ENCODE peak calls at places on chromosomes 6 and 20, in five cellular contexts. T is mucosa of descending colon, W is adrenal gland, Y is fibroblast of lung, V is suprapubic skin. O is an unnamed sample.

GRCh38 chr6:142005044-142005443 is 127.7 kb upstream of the GJE1 start:
- DNase-seq in T (no peak), W (no peak), Y (no peak), V (no peak), O (no peak)

GRCh38 chr6:140623498-140623897 is 1249.0 kb upstream of the CITED2 start:
- DNase-seq in T (no peak), W (no peak), Y (peak; percentile 92), V (no peak), O (no peak)

GRCh38 chr6:150152891-150153876 is 10.3 kb downstream of the PPP1R14C start:
- DNase-seq in T (no peak), W (no peak), Y (no peak), V (no peak), O (no peak)

GRCh38 chr6:13500264-13500663 is 12.9 kb upstream of the GFOD1 start:
- DNase-seq in T (no peak), W (no peak), Y (no peak), V (no peak), O (no peak)

GRCh38 chr20:41480054-41480770 is 113.6 kb upstream of the EMILIN3 start:
- DNase-seq in T (no peak), W (no peak), Y (no peak), V (no peak), O (no peak)

GRCh38 chr6:142566628-142567396 is 265.0 kb downstream of the ADGRG6 start:
- DNase-seq in T (no peak), W (peak; percentile 63), Y (peak; percentile 63), V (no peak), O (no peak)

GRCh38 chr20:46872315-46873211 is 22.1 kb upstream of the EYA2 start:
- DNase-seq in T (no peak), W (no peak), Y (peak; percentile 42), V (no peak), O (no peak)

GRCh38 chr6:147707524-147707923 is 199.0 kb downstream of the SAMD5 start:
- DNase-seq in T (no peak), W (no peak), Y (no peak), V (no peak), O (no peak)

GRCh38 chr20:44643596-44644383 is 7.7 kb downstream of the ADA start:
- DNase-seq in T (peak; percentile 82), W (peak; percentile 76), Y (peak; percentile 73), V (peak; percentile 86), O (peak; percentile 78)

GRCh38 chr6:153058909-153059308 is 56.4 kb upstream of the MTRF1L start:
- DNase-seq in T (no peak), W (no peak), Y (peak; percentile 46), V (no peak), O (no peak)

GRCh38 chr6:20946037-20946436 is 411.8 kb downstream of the CDKAL1 start:
- DNase-seq in T (no peak), W (no peak), Y (peak; percentile 61), V (no peak), O (no peak)

GRCh38 chr6:145562771-145563615 is 172.3 kb downstream of the EPM2A start:
- DNase-seq in T (no peak), W (no peak), Y (no peak), V (no peak), O (no peak)

GRCh38 chr6:111812080-111813038 is 60.9 kb downstream of the FYN start:
- DNase-seq in T (no peak), W (no peak), Y (no peak), V (no peak), O (no peak)

GRCh38 chr6:111818539-111819226 is 54.6 kb downstream of the FYN start:
- DNase-seq in T (no peak), W (no peak), Y (peak; percentile 34), V (no peak), O (no peak)

GRCh38 chr6:111819458-111819857 is 53.8 kb downstream of the FYN start:
- DNase-seq in T (no peak), W (no peak), Y (no peak), V (no peak), O (no peak)

GRCh38 chr6:111813247-111814162 is 59.7 kb downstream of the FYN start:
- DNase-seq in T (no peak), W (no peak), Y (no peak), V (no peak), O (no peak)

DNA sequence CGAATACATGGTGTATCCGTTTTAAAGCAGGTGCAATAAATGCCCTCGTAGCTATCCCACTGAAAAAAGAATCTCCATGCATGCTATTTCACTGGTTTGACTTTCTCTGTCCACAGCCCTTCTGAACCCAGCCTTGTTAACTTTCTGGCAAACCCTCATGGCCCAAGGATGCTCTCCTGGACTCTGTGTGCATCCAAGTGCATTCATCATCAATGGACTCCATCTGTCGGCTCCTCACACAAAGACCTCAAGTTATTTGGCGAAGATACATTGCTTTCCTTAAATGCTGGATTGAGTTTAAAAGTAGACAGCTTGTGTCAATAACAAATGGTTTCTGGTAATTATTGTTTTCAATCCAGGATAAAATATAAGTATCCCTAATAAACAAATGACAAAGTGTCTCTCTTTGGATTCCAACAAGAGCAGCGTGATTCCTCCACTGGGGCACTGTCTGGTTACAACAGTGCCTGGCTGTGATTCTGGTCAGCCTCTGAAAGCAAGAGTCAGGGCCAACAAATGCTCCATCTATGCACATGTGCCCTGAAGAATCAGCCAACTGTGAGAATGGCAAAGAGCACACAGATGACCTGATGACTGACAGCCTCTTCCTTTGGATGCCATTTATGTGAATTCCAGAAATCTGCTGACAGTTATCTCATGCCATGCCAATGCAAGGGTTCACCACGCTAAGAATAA is 55.7 kb downstream of the FYN start:
- DNase-seq in T (no peak), W (no peak), Y (no peak), V (no peak), O (no peak)
- H3K4me3 ChIP-seq in T (no peak overlapping the region), W (no peak overlapping the region), Y (no peak overlapping the region), V (no peak overlapping the region), O (no peak overlapping the region)

GRCh38 chr6:106787327-106788196 is 158.2 kb downstream of the QRSL1 start:
- DNase-seq in T (no peak), W (no peak), Y (no peak), V (no peak), O (no peak)
- H3K4me3 ChIP-seq in T (no peak overlapping the region), W (no peak overlapping the region), Y (no peak overlapping the region), V (no peak overlapping the region), O (no peak overlapping the region)

DNA sequence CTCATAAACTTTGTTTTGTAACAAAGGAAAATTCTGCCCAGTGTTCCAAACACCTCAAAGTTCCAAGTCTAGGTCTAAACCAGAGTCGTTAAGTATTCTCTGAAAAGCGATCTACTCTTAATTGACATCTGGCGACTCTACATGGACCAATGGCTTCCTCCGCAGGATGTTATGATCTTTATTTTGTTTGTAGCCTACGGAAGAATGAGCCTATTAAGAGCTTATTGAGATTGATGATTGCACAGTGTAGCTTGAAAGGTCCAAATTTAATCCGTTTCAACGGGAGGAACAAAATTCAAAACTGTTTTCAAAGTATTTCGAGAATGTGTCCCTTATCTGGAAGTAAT is 61.1 kb downstream of the FAM217A start:
- DNase-seq in T (no peak), W (no peak), Y (peak; percentile 48), V (no peak), O (no peak)
- H3K4me3 ChIP-seq in T (peak overlapping the region; percentile 54), W (peak overlapping the region; percentile 92), Y (peak overlapping the region; percentile 81), V (peak overlapping the region; percentile 81), O (peak overlapping the region; percentile 75)

DNA sequence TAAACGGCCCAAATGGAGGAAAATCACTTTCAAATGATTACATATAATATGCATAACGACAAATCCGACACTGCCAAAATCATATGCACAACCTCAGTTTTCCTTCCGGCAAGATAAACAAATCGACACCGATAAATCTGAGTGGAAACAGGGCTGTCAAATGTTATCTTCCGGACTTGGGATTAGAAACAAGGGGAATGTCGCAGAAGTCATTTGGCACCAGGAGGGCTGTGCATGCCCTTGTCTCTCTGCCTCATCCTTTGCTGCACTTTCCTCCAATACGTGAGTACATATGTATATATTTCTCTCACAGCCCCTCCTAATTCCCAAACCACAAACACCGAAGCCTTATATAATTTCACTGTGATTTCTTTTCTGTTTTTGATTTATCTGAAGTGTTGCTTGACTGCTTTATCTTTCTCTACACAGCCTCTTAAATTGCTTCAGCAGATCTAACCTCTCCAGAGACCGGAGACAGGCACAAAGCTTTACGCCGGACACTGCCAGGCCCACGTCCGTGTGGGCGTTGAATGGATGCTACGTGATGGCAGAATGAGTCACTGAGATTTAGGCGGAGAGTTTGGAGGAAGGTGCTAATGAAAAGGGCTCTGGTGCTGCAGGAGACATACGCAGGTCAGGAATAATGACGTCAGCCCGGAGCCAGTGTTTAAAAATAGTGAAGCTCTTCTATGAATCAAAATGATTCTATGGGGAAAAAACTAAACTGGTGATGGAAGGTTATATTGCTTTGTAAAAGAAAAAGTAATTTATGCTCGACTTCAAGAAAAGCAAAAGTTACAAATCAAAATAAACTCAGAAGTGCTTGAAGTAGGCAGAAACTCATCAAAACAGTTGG is 21.0 kb upstream of the PRELID3B start:
- DNase-seq in T (no peak), W (peak; percentile 18), Y (peak; percentile 75), V (no peak), O (no peak)
- H3K4me3 ChIP-seq in T (no peak overlapping the region), W (no peak overlapping the region), Y (no peak overlapping the region), V (no peak overlapping the region), O (no peak overlapping the region)

GRCh38 chr6:35512740-35513139 is at the start of gene TULP1:
- DNase-seq in T (no peak), W (no peak), Y (no peak), V (no peak), O (no peak)
- H3K4me3 ChIP-seq in T (no peak within 1 kb of the TSS), W (no peak within 1 kb of the TSS), Y (no peak within 1 kb of the TSS), V (peak within 1 kb of the TSS; percentile 31), O (no peak within 1 kb of the TSS)

DNA sequence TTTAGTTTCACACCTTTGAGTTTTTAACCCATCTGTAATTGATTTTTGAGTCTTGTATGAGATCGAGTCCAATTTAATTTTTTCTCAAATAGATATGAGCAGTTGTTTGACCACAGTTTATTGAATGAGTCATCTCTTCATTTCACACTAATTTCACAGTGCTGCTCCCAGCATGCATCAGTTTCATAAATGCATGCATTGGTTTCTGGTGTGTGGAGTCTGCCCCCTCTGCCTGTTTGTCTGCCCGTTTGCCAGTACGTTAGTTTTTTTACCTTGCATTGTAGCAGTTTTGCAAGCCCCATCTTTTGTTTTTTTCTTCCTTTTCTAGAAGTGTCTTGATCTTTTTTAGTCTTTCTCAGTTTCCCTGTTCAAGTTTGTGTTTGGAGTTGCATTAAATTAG is 11.9 kb downstream of the SLX4IP start:
- DNase-seq in T (no peak), W (peak; percentile 22), Y (peak; percentile 89), V (no peak), O (no peak)
- H3K4me3 ChIP-seq in T (no peak overlapping the region), W (no peak overlapping the region), Y (no peak overlapping the region), V (no peak overlapping the region), O (no peak overlapping the region)

O was measured in upper lobe of right lung.